ENCODE peak calls at places on chromosome 1, in nine cellular contexts. V, X, Y, B, R, W, C, K and G are unnamed samples.

GRCh38 chr1:67853704-67854103 is 20.4 kb upstream of the GNG12 start:
- DNase-seq in C (peak; percentile 76), Y (no peak), V (peak; percentile 54), W (no peak), B (peak; percentile 45), K (no peak), R (peak; percentile 83), X (peak; percentile 86), G (peak; percentile 44)

GRCh38 chr1:17874231-17874630 is 119.1 kb downstream of the ACTL8 start:
- DNase-seq in C (peak; percentile 63), B (no peak), X (peak; percentile 94), V (no peak), W (no peak), R (peak; percentile 39), K (no peak), Y (no peak), G (no peak)

GRCh38 chr1:110285316-110285715 is 53.9 kb upstream of the RBM15 start:
- DNase-seq in B (no peak), C (no peak), W (no peak), X (peak; percentile 26), V (no peak), R (no peak), K (no peak), Y (no peak), G (no peak)

GRCh38 chr1:226736908-226737818 is 1.9 kb downstream of the ITPKB start:
- DNase-seq in C (peak; percentile 62), V (peak; percentile 42), W (no peak), B (peak; percentile 65), X (peak; percentile 23), R (no peak), K (peak; percentile 70), Y (no peak), G (no peak)

GRCh38 chr1:46248122-46248920 is 758 bp downstream of the RAD54L start:
- DNase-seq in C (peak; percentile 18), Y (no peak), W (no peak), R (peak; percentile 30), X (no peak), V (no peak), K (no peak), B (no peak), G (peak; percentile 48)

GRCh38 chr1:154445040-154445472 is 39.9 kb downstream of the IL6R start:
- DNase-seq in X (peak; percentile 95), C (peak; percentile 95), R (no peak), Y (no peak), B (no peak), V (no peak), K (no peak), W (no peak), G (no peak)

GRCh38 chr1:162235261-162235780 is 141.3 kb downstream of the SPATA46 start:
- DNase-seq in V (no peak), B (no peak), K (no peak), W (no peak), X (peak; percentile 2), Y (no peak), R (peak; percentile 9), C (no peak), G (no peak)

GRCh38 chr1:177385760-177386698 is 215.3 kb downstream of the BRINP2 start:
- DNase-seq in X (no peak), V (no peak), R (no peak), B (no peak), C (peak; percentile 1), K (no peak), Y (no peak), W (no peak), G (no peak)